ENCODE peak calls at places on chromosomes 6 and 20, in ten cellular contexts. O, T, B, A, D, R, L, E, W and P are unnamed samples.

GRCh38 chr6:78340755-78341154 is 526.6 kb upstream of the IRAK1BP1 start:
- DNase-seq in O (no peak), T (no peak), B (no peak), A (no peak), D (no peak), R (no peak), L (no peak), E (no peak), W (no peak), P (no peak)

GRCh38 chr20:19995220-19995863 is 21.8 kb upstream of the NAA20 start:
- DNase-seq in O (peak), T (no peak), B (peak), A (no peak), D (peak), R (no peak), L (peak), E (peak), W (no peak), P (peak)

GRCh38 chr20:58808296-58809046 is 42.2 kb downstream of the GNAS-AS1 start:
- DNase-seq in O (no peak), T (no peak), B (no peak), A (no peak), D (no peak), R (no peak), L (no peak), E (no peak), W (no peak), P (no peak)

GRCh38 chr6:116397960-116398359 is 27.2 kb downstream of the DSE start:
- DNase-seq in O (peak), T (no peak), B (no peak), A (no peak), D (no peak), R (no peak), L (no peak), E (no peak), W (no peak), P (no peak)

GRCh38 chr6:24501374-24501773 is 6.6 kb downstream of the ALDH5A1 start:
- DNase-seq in O (no peak), T (no peak), B (no peak), A (no peak), D (no peak), R (no peak), L (no peak), E (no peak), W (no peak), P (no peak)

GRCh38 chr6:99219788-99220187 is 129.7 kb downstream of the FAXC start:
- DNase-seq in O (peak), T (no peak), B (no peak), A (no peak), D (no peak), R (no peak), L (peak), E (peak), W (no peak), P (no peak)

GRCh38 chr20:39874049-39874893 is 814.8 kb downstream of the MAFB start:
- DNase-seq in O (peak), T (no peak), B (peak), A (no peak), D (peak), R (peak), L (peak), E (peak), W (no peak), P (no peak)

GRCh38 chr6:95923518-95923917 is 92.3 kb upstream of the FUT9 start:
- DNase-seq in O (peak), T (no peak), B (no peak), A (no peak), D (no peak), R (no peak), L (no peak), E (peak), W (no peak), P (no peak)

GRCh38 chr6:4396032-4396431 is 260.7 kb upstream of the ECI2 start:
- DNase-seq in O (no peak), T (no peak), B (no peak), A (no peak), D (no peak), R (no peak), L (no peak), E (no peak), W (no peak), P (no peak)

GRCh38 chr6:33746651-33747100 is at the start of gene IP6K3:
- DNase-seq in O (no peak), T (no peak), B (no peak), A (no peak), D (no peak), R (peak), L (no peak), E (no peak), W (no peak), P (no peak)

GRCh38 chr6:28207244-28208179 is 17.6 kb upstream of the ZSCAN9 start:
- DNase-seq in O (peak), T (no peak), B (no peak), A (no peak), D (no peak), R (no peak), L (peak), E (peak), W (no peak), P (no peak)

GRCh38 chr20:63273635-63274380 is 1.2 kb downstream of the ARFGAP1 start:
- DNase-seq in O (peak), T (no peak), B (no peak), A (no peak), D (no peak), R (no peak), L (peak), E (no peak), W (no peak), P (no peak)

GRCh38 chr20:2451939-2452732 is 18.5 kb downstream of the SNRPB start:
- DNase-seq in O (peak), T (no peak), B (peak), A (no peak), D (peak), R (peak), L (peak), E (peak), W (peak), P (peak)

GRCh38 chr20:62508641-62509051 is 32.9 kb upstream of the GATA5 start:
- DNase-seq in O (no peak), T (no peak), B (no peak), A (no peak), D (no peak), R (no peak), L (peak), E (no peak), W (no peak), P (peak)